ENCODE peak calls at places on chromosomes 11 and 22, in five cellular contexts. W is HepG2, Y is SK-N-SH, Q is GM12878, G is H1. K is an unnamed sample.

GRCh38 chr22:48688366-48688765 is 1139.3 kb downstream of the BRD1 start:
- DNase-seq in W (no peak), Y (no peak), Q (no peak), G (no peak), K (no peak)

GRCh38 chr11:85596886-85597285 is 30.3 kb downstream of the DLG2 start:
- DNase-seq in W (no peak), Y (no peak), Q (no peak), G (no peak), K (no peak)

GRCh38 chr11:32385998-32386397 is 49.3 kb downstream of the WT1 start:
- DNase-seq in W (peak; percentile 17), Y (peak; percentile 44), Q (no peak), G (no peak), K (no peak)

GRCh38 chr22:49828599-49828965 is 909 bp upstream of the BRD1 start:
- DNase-seq in W (no peak), Y (no peak), Q (no peak), G (no peak), K (no peak)

GRCh38 chr11:20131744-20132666 is 28.3 kb downstream of the DBX1 start:
- DNase-seq in W (peak; percentile 35), Y (peak; percentile 47), Q (no peak), G (peak; percentile 85), K (peak; percentile 18)

GRCh38 chr22:48743601-48744282 is 1083.9 kb downstream of the BRD1 start:
- DNase-seq in W (no peak), Y (no peak), Q (no peak), G (peak; percentile 37), K (no peak)

GRCh38 chr11:73192272-73192671 is 25.8 kb upstream of the P2RY2 start:
- DNase-seq in W (no peak), Y (no peak), Q (no peak), G (no peak), K (no peak)

GRCh38 chr11:119100246-119100959 is 1.2 kb downstream of the DPAGT1 start:
- DNase-seq in W (peak; percentile 62), Y (peak; percentile 53), Q (no peak), G (no peak), K (no peak)

GRCh38 chr22:23047265-23047664 is 23.1 kb upstream of the GNAZ start:
- DNase-seq in W (no peak), Y (no peak), Q (no peak), G (no peak), K (no peak)

GRCh38 chr11:75591371-75591770 is 29.3 kb downstream of the SERPINH1 start:
- DNase-seq in W (no peak), Y (peak; percentile 61), Q (no peak), G (no peak), K (no peak)

GRCh38 chr11:18392434-18393321 is 1.7 kb upstream of the LDHA start:
- DNase-seq in W (no peak), Y (no peak), Q (no peak), G (no peak), K (no peak)

GRCh38 chr11:128692750-128693578 is 908 bp upstream of the FLI1 start:
- DNase-seq in W (no peak), Y (peak; percentile 63), Q (no peak), G (peak; percentile 80), K (no peak)

GRCh38 chr22:17097062-17097461 is 12.3 kb downstream of the IL17RA start:
- DNase-seq in W (no peak), Y (no peak), Q (no peak), G (no peak), K (peak; percentile 37)

GRCh38 chr11:3121931-3122774 is 43.0 kb downstream of the OSBPL5 start:
- DNase-seq in W (no peak), Y (peak; percentile 36), Q (no peak), G (no peak), K (no peak)

GRCh38 chr11:11345099-11345498 is 8.0 kb downstream of the CSNK2A3 start:
- DNase-seq in W (no peak), Y (no peak), Q (no peak), G (no peak), K (no peak)

GRCh38 chr11:5096011-5096410 is 26.6 kb downstream of the OR52E1 start:
- DNase-seq in W (no peak), Y (no peak), Q (no peak), G (no peak), K (no peak)

GRCh38 chr22:45946805-45947600 is 30.0 kb downstream of the WNT7B start:
- DNase-seq in W (no peak), Y (peak; percentile 57), Q (no peak), G (no peak), K (no peak)

GRCh38 chr11:129950319-129951034 is 52.2 kb downstream of the PRDM10 start:
- DNase-seq in W (no peak), Y (no peak), Q (no peak), G (no peak), K (peak; percentile 97)

GRCh38 chr11:27319065-27319464 is 44.0 kb downstream of the CCDC34 start:
- DNase-seq in W (peak; percentile 48), Y (no peak), Q (peak; percentile 42), G (no peak), K (no peak)

GRCh38 chr11:27312110-27312509 is 50.9 kb downstream of the CCDC34 start:
- DNase-seq in W (peak; percentile 81), Y (no peak), Q (no peak), G (no peak), K (no peak)

GRCh38 chr11:27313157-27313821 is 49.7 kb downstream of the CCDC34 start:
- DNase-seq in W (no peak), Y (peak; percentile 54), Q (no peak), G (no peak), K (no peak)

GRCh38 chr11:27315816-27316215 is 47.2 kb downstream of the CCDC34 start:
- DNase-seq in W (no peak), Y (no peak), Q (no peak), G (no peak), K (no peak)

GRCh38 chr11:27317751-27318150 is 45.3 kb downstream of the CCDC34 start:
- DNase-seq in W (no peak), Y (no peak), Q (no peak), G (no peak), K (no peak)
- TF ChIP-seq GABPA in W (no peak), Y (no peak), Q (no peak), G (no peak), K (no peak)

GRCh38 chr11:30821438-30821965 is 235.3 kb upstream of the MPPED2 start:
- DNase-seq in W (no peak), Y (no peak), Q (no peak), G (no peak), K (no peak)

GRCh38 chr11:30818721-30819120 is 232.6 kb upstream of the MPPED2 start:
- DNase-seq in W (no peak), Y (no peak), Q (no peak), G (no peak), K (no peak)

GRCh38 chr11:30825723-30826122 is 239.6 kb upstream of the MPPED2 start:
- DNase-seq in W (no peak), Y (no peak), Q (no peak), G (no peak), K (no peak)

GRCh38 chr11:30826911-30827310 is 240.8 kb upstream of the MPPED2 start:
- DNase-seq in W (no peak), Y (no peak), Q (no peak), G (no peak), K (no peak)

DNA sequence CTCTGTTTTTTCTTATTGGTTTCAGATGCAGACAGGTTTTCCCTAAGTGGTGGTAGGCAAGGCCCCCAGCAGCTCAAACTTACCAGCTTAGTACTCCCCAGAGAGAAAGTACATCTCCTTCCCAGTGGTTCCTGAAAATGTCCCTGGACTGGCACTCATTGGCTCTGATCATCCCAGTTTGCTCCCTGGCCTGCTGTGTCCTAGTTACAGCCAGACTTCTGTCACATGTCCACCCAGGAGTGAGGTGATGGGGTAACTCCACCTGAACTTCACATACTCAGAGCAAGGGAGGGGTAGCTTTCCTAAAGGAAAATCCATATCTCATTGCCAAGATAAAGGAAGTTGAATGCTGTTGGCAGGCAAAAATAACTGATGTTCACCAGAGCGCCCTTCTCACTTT is 237.0 kb upstream of the MPPED2 start:
- DNase-seq in W (no peak), Y (no peak), Q (no peak), G (no peak), K (no peak)
- TF ChIP-seq GABPA in W (no peak), Y (no peak), Q (no peak), G (no peak), K (no peak)

GRCh38 chr11:131473510-131473909 is 103.1 kb downstream of the NTM start:
- DNase-seq in W (no peak), Y (no peak), Q (no peak), G (no peak), K (no peak)
- TF ChIP-seq GABPA in W (no peak), Y (no peak), Q (no peak), G (no peak), K (no peak)

GRCh38 chr11:399731-400211 is 5.8 kb downstream of the PKP3 start:
- DNase-seq in W (no peak), Y (no peak), Q (no peak), G (no peak), K (no peak)

GRCh38 chr11:400241-400729 is 6.3 kb downstream of the PKP3 start:
- DNase-seq in W (no peak), Y (no peak), Q (no peak), G (no peak), K (no peak)

GRCh38 chr11:396511-396947 is 2.5 kb downstream of the PKP3 start:
- DNase-seq in W (peak; percentile 60), Y (peak; percentile 86), Q (no peak), G (no peak), K (peak; percentile 40)

GRCh38 chr11:396948-397548 is 3.0 kb downstream of the PKP3 start:
- DNase-seq in W (peak; percentile 63), Y (peak; percentile 95), Q (no peak), G (no peak), K (peak; percentile 75)

DNA sequence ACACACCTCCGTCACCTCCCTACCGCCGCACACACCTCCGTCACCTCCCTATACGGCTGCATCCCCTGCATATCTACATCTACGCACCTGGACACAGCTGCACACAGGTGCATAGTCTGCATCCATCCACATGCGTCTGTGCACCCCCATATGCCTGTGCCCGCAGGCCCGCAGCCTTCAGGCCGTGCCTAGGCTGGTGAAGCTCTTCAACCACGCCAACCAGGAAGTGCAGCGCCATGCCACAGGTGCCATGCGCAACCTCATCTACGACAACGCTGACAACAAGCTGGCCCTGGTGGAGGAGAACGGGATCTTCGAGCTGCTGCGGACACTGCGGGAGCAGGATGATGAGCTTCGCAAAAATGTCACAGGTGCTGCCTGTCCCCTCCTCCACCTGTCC is 4.8 kb downstream of the PKP3 start:
- DNase-seq in W (no peak), Y (no peak), Q (no peak), G (no peak), K (no peak)
- TF ChIP-seq GABPA in W (no peak), Y (no peak), Q (no peak), G (no peak), K (no peak)

DNA sequence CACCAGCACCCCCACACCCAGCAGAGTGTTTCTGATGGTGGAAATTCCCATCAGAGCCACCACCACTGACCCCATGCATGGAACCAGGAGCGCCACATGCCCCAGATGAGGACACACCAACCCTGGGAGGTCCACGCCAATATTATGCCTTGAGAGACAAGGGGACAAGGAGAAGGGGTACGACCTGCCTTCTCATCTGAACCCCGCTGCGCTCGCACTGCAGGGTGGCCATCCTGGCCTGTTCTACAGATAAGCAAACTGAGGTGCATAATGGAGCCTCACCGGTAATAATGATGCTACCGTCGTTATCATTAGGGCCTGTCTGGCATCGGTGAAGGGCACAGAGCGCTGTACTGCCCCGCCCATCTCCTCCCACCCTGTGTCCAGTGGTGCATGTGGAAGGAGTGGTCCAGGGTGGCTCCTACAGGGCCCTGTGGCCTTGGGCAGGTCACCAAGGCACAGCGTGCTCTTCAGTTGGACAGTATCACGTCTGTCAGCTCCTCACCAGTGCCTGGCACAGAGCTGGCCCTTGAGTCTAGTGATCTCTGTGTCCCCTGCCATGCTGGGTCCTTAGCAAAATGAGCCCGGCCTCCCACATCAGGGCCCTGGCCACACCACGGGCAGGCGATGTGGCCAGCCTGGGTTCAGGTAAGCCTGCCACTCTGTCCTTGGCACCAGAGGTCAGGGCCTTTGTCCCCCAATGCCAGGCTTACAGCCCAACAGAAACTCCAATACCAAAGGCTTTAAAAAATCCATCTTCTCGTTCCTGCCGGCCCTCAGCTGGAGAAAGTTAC is 92.2 kb downstream of the PHF21B start:
- DNase-seq in W (no peak), Y (no peak), Q (no peak), G (no peak), K (no peak)
- TF ChIP-seq GABPA in W (no peak), Y (no peak), Q (no peak), G (no peak), K (no peak)

K was measured in HL-60.